ENCODE peak calls at places on chromosomes 1 and 21, in seven cellular contexts. H, Y, K, Z, R, F and C are unnamed samples.

GRCh38 chr21:29148535-29148934 is 18.1 kb downstream of the MAP3K7CL start:
- ATAC-seq in H (no peak), Y (no peak), K (peak), Z (no peak), R (no peak), F (no peak), C (no peak)

GRCh38 chr1:32273389-32274208 is 18.3 kb upstream of the HDAC1 start:
- ATAC-seq in H (no peak), Y (peak), K (peak), Z (peak), R (no peak), F (peak), C (peak)

GRCh38 chr1:74502432-74502831 is 10.0 kb downstream of the LRRC53 start:
- ATAC-seq in H (peak), Y (no peak), K (no peak), Z (no peak), R (peak), F (no peak), C (peak)

GRCh38 chr1:23910553-23911246 is 2.5 kb downstream of the CNR2 start:
- ATAC-seq in H (no peak), Y (no peak), K (no peak), Z (no peak), R (no peak), F (no peak), C (no peak)

GRCh38 chr1:59593798-59594790 is 220.7 kb upstream of the HOOK1 start:
- ATAC-seq in H (no peak), Y (no peak), K (no peak), Z (no peak), R (peak), F (no peak), C (no peak)

GRCh38 chr21:35178812-35179211 is 129.7 kb upstream of the RUNX1 start:
- ATAC-seq in H (no peak), Y (no peak), K (no peak), Z (no peak), R (no peak), F (no peak), C (no peak)

GRCh38 chr1:53176452-53177344 is 19.9 kb upstream of the CPT2 start:
- ATAC-seq in H (peak), Y (no peak), K (no peak), Z (no peak), R (peak), F (peak), C (peak)

GRCh38 chr1:232227171-232227740 is 402.7 kb downstream of the SIPA1L2 start:
- ATAC-seq in H (no peak), Y (no peak), K (no peak), Z (no peak), R (no peak), F (no peak), C (peak)

GRCh38 chr1:109873278-109874175 is 37.1 kb upstream of the CSF1 start:
- ATAC-seq in H (no peak), Y (no peak), K (no peak), Z (no peak), R (peak), F (peak), C (no peak)

GRCh38 chr1:118081387-118081786 is 103.6 kb downstream of the SPAG17 start:
- ATAC-seq in H (no peak), Y (no peak), K (no peak), Z (no peak), R (no peak), F (peak), C (no peak)

GRCh38 chr1:201990427-201990826 is 8.0 kb downstream of the RNPEP start:
- ATAC-seq in H (peak), Y (no peak), K (no peak), Z (no peak), R (peak), F (no peak), C (peak)

GRCh38 chr1:31418626-31419025 is 5.6 kb downstream of the SERINC2 start:
- ATAC-seq in H (no peak), Y (no peak), K (no peak), Z (no peak), R (no peak), F (no peak), C (no peak)

GRCh38 chr1:10360045-10360444 is 38.8 kb upstream of the PGD start:
- ATAC-seq in H (no peak), Y (no peak), K (peak), Z (no peak), R (no peak), F (no peak), C (no peak)

GRCh38 chr1:51750218-51750617 is 128.3 kb downstream of the NRDC start:
- ATAC-seq in H (no peak), Y (no peak), K (no peak), Z (no peak), R (no peak), F (no peak), C (peak)

GRCh38 chr1:160451859-160452232 is 51.5 kb downstream of the VANGL2 start:
- ATAC-seq in H (no peak), Y (no peak), K (no peak), Z (peak), R (no peak), F (no peak), C (no peak)

GRCh38 chr21:38956791-38957571 is 151.3 kb downstream of the ETS2 start:
- ATAC-seq in H (peak), Y (no peak), K (no peak), Z (no peak), R (peak), F (peak), C (no peak)